ENCODE peak calls at places on chromosome 13, in seven cellular contexts. N is GM12878, L is SK-N-SH, P is H1, E is K562, A is HCT116, M is HepG2. B is an unnamed sample.

GRCh38 chr13:101649490-101650126 is 197.1 kb downstream of the ITGBL1 start:
- DNase-seq in N (no peak), E (no peak), A (no peak), M (no peak), L (no peak), P (no peak), B (no peak)

GRCh38 chr13:41463823-41464602 is 6.7 kb downstream of the RGCC start:
- DNase-seq in M (no peak), L (no peak), P (no peak), E (peak), A (no peak), N (peak), B (no peak)

GRCh38 chr13:36006347-36006746 is 124.8 kb downstream of the DCLK1 start:
- DNase-seq in M (no peak), L (no peak), P (no peak), E (no peak), A (no peak), N (no peak), B (no peak)

GRCh38 chr13:74325106-74325505 is 190.9 kb upstream of the KLF12 start:
- DNase-seq in A (no peak), N (no peak), P (no peak), E (no peak), M (peak), L (peak), B (peak)

GRCh38 chr13:74464656-74465055 is 330.5 kb upstream of the KLF12 start:
- DNase-seq in E (no peak), A (no peak), P (no peak), M (no peak), L (no peak), N (no peak), B (no peak)

GRCh38 chr13:110457361-110457760 is 104.2 kb downstream of the RAB20 start:
- DNase-seq in N (no peak), M (no peak), A (no peak), L (no peak), E (no peak), P (no peak), B (no peak)

GRCh38 chr13:38796890-38797289 is 110.0 kb downstream of the FREM2 start:
- DNase-seq in N (no peak), M (no peak), E (no peak), L (no peak), A (no peak), P (no peak), B (no peak)

GRCh38 chr13:112349681-112350080 is 26.5 kb upstream of the SPACA7 start:
- DNase-seq in M (no peak), A (no peak), L (no peak), N (no peak), E (no peak), P (no peak), B (no peak)

GRCh38 chr13:20475927-20476691 is 49.5 kb downstream of the CRYL1 start:
- DNase-seq in E (no peak), A (no peak), L (no peak), P (no peak), N (peak), M (no peak), B (no peak)

GRCh38 chr13:42075517-42075916 is 27.1 kb downstream of the DGKH start:
- DNase-seq in L (no peak), P (no peak), E (no peak), M (no peak), A (no peak), N (no peak), B (no peak)

GRCh38 chr13:62879071-62879470 is 1463.4 kb upstream of the PCDH20 start:
- DNase-seq in N (no peak), A (no peak), M (no peak), E (no peak), P (no peak), L (no peak), B (no peak)

GRCh38 chr13:21917046-21918010 is 246.5 kb downstream of the FGF9 start:
- DNase-seq in M (no peak), E (no peak), N (no peak), L (no peak), A (no peak), P (no peak), B (no peak)

GRCh38 chr13:93296584-93296983 is 70.0 kb downstream of the GPC6 start:
- DNase-seq in P (no peak), L (no peak), A (no peak), M (no peak), N (no peak), E (no peak), B (no peak)

GRCh38 chr13:72137782-72138181 is 270.8 kb upstream of the DACH1 start:
- DNase-seq in E (no peak), N (no peak), A (no peak), M (no peak), L (no peak), P (no peak), B (no peak)

GRCh38 chr13:25836709-25837316 is 215.0 kb downstream of the SHISA2 start:
- DNase-seq in M (no peak), A (no peak), N (no peak), P (no peak), E (no peak), L (no peak), B (no peak)

GRCh38 chr13:45280751-45281634 is 60.0 kb downstream of the TPT1 start:
- DNase-seq in P (peak), A (peak), E (peak), N (no peak), M (peak), L (peak), B (peak)

GRCh38 chr13:59494151-59494550 is 669.6 kb downstream of the DIAPH3 start:
- DNase-seq in N (no peak), P (no peak), M (no peak), L (no peak), E (no peak), A (no peak), B (no peak)

GRCh38 chr13:101545521-101545920 is 93.0 kb downstream of the ITGBL1 start:
- DNase-seq in A (no peak), L (no peak), N (no peak), M (no peak), E (no peak), P (no peak), B (peak)

GRCh38 chr13:80132741-80133601 is 208.0 kb downstream of the SPRY2 start:
- DNase-seq in M (peak), E (no peak), L (peak), N (no peak), P (no peak), A (no peak), B (peak)

GRCh38 chr13:82654851-82655517 is 1227.3 kb downstream of the SLITRK1 start:
- DNase-seq in N (no peak), L (no peak), A (no peak), M (no peak), E (no peak), P (no peak), B (no peak)

GRCh38 chr13:32791545-32792172 is 205.4 kb downstream of the PDS5B start:
- DNase-seq in M (peak), P (no peak), E (no peak), L (no peak), A (no peak), N (peak), B (no peak)

DNA sequence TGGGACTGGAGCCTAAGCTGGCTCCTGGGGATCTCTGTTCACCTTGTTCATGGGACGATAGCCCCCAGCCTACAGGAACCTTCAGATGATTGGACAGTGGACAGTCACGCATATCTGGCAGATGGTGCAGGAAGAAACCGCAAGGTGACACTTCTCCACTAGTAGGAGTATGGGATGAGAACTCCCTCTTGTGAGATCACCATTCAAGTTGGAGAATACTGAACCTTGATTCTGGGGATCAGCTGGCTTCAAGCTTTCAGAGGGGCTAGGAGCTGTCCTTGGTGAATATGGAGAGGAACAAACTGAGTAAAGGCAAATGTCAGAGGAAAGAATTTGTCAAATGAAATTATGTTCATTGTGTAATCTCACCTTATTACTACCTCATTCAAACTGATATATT is 204.5 kb downstream of the PDS5B start:
- DNase-seq in P (no peak), L (no peak), M (peak), E (peak), N (no peak), A (no peak), B (no peak)
- TF ChIP-seq JUND in P (no peak), L (no peak), M (no peak), E (no peak), N (no peak), A (no peak), B (no peak)

GRCh38 chr13:94559201-94559795 is 36.7 kb downstream of the TGDS start:
- DNase-seq in N (no peak), M (no peak), L (no peak), P (no peak), A (no peak), E (no peak), B (no peak)
- TF ChIP-seq JUND in N (no peak), M (no peak), L (no peak), P (no peak), A (no peak), E (no peak), B (no peak)

GRCh38 chr13:24626449-24626848 is 53.8 kb upstream of the ATP12A start:
- DNase-seq in M (no peak), L (no peak), P (no peak), E (no peak), N (no peak), A (no peak), B (no peak)
- TF ChIP-seq JUND in M (no peak), L (no peak), P (no peak), E (no peak), N (no peak), A (no peak), B (no peak)

DNA sequence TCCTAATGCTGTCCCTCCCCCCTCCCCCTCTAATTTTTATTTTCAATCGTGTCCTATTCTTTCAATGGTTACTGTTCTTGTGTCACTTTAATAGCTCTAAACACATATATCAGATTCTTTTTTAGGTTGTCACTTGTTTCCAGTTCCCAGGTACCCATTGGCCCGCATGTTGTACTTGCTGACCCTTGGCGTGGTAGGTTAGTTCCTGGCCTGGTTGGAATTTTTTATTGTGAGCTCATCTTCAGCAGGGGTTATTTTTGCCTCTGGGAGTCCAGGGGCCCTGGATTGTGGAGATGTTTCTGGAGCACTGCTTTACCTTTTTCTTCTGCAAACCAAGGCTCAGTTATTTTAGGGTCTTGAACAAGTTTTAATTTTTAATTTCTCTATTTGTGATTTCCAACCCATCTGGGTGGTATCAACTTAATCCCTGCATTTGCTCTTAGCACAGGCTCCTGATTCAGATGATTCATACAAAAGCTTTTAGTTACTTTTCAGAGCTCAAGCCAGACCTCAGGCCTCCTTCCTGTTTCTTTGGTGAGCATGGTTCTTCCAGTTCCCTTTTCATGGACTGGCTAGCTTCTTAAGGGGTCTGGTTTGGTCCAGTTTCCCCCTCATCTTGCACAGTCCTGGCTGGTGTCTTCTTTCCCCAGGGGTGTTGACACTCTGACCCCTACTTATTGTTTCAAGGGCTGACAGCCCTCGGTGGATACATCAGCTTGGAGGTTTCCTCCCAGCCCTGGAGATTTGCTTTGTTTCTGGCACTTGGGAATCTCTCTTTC is 220.5 kb downstream of the TM9SF2 start:
- DNase-seq in L (no peak), M (no peak), N (no peak), E (no peak), A (no peak), P (peak), B (no peak)
- TF ChIP-seq JUND in L (no peak), M (no peak), N (no peak), E (no peak), A (no peak), P (no peak), B (no peak)

GRCh38 chr13:114230117-114230516 is 4.6 kb upstream of the CDC16 start:
- DNase-seq in E (no peak), M (no peak), A (no peak), L (no peak), P (no peak), N (no peak), B (no peak)
- TF ChIP-seq JUND in E (no peak), M (no peak), A (no peak), L (no peak), P (peak), N (no peak), B (no peak)

DNA sequence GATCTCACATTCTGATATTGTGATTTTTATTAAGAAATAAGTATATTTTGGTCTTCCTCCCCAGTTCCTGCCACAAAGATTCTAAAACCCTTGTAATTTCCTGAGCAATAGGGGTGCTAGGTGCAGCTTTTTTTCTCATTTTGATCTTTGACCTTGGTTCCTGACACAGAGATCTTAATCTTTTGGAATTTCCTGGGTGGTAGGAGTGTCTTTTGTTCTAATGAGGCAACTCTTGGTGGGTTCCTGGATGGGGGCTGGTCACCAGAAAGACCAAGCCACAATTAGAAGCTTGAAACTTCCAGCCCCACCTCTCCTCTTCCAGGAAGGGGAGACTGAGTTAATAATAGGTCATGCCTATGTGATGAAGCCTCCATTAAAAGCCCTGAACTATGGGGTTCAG is 334.6 kb downstream of the FOXO1 start:
- DNase-seq in A (no peak), L (no peak), M (peak), E (no peak), N (no peak), P (no peak), B (no peak)
- TF ChIP-seq JUND in A (no peak), L (no peak), M (no peak), E (no peak), N (no peak), P (no peak), B (no peak)

GRCh38 chr13:50128406-50129048 is 113.3 kb downstream of the KCNRG start:
- DNase-seq in M (no peak), N (no peak), A (no peak), E (no peak), L (no peak), P (no peak), B (no peak)
- TF ChIP-seq JUND in M (no peak), N (no peak), A (no peak), E (no peak), L (no peak), P (no peak), B (no peak)